ENCODE peak calls at places on chromosomes 2 and 18, in four cellular contexts. One of them, this sample, is unnamed. For H3K9me3, the result is how much of the 10 kb centered on the place peaks cover.

GRCh38 chr2:121828281-121828731 is 72.9 kb downstream of the TSN start:
- DNase-seq in H9: no peak
- DNase-seq in sigmoid colon: no peak
- DNase-seq in endothelial cell of umbilical vein: no peak
- DNase-seq in this sample: no peak

GRCh38 chr2:134247679-134248078 is 6.2 kb upstream of the MGAT5 start:
- DNase-seq in H9: no peak
- DNase-seq in sigmoid colon: no peak
- DNase-seq in endothelial cell of umbilical vein: no peak
- DNase-seq in this sample: no peak

GRCh38 chr18:46939337-46939963 is 22.0 kb downstream of the KATNAL2 start:
- DNase-seq in H9: no peak
- DNase-seq in sigmoid colon: no peak
- DNase-seq in endothelial cell of umbilical vein: no peak
- DNase-seq in this sample: no peak

GRCh38 chr2:142153601-142154000 is 22.8 kb upstream of the LRP1B start:
- DNase-seq in H9: no peak
- DNase-seq in sigmoid colon: no peak
- DNase-seq in endothelial cell of umbilical vein: no peak
- DNase-seq in this sample: no peak

GRCh38 chr2:60028819-60029218 is 524.6 kb downstream of the BCL11A start:
- DNase-seq in H9: no peak
- DNase-seq in sigmoid colon: no peak
- DNase-seq in endothelial cell of umbilical vein: no peak
- DNase-seq in this sample: no peak

GRCh38 chr18:54926593-54927297 is 32.5 kb downstream of the CCDC68 start:
- DNase-seq in H9: no peak
- DNase-seq in sigmoid colon: no peak
- DNase-seq in endothelial cell of umbilical vein: no peak
- DNase-seq in this sample: no peak

GRCh38 chr2:31137211-31138036 is 816 bp downstream of the GALNT14 start:
- DNase-seq in H9: peak
- DNase-seq in sigmoid colon: no peak
- DNase-seq in endothelial cell of umbilical vein: no peak
- DNase-seq in this sample: no peak

GRCh38 chr18:75441921-75442320 is 14.4 kb upstream of the SMIM21 start:
- DNase-seq in H9: no peak
- DNase-seq in sigmoid colon: no peak
- DNase-seq in endothelial cell of umbilical vein: no peak
- DNase-seq in this sample: no peak

GRCh38 chr2:16102287-16102975 is 162.1 kb downstream of the MYCN start:
- DNase-seq in H9: no peak
- DNase-seq in sigmoid colon: no peak
- DNase-seq in endothelial cell of umbilical vein: no peak
- DNase-seq in this sample: no peak

GRCh38 chr2:86336350-86337234 is 834 bp downstream of the REEP1 start:
- DNase-seq in H9: peak
- DNase-seq in sigmoid colon: no peak
- DNase-seq in endothelial cell of umbilical vein: no peak
- DNase-seq in this sample: no peak

GRCh38 chr2:186968277-186968676 is 119.3 kb upstream of the ZSWIM2 start:
- DNase-seq in H9: no peak
- DNase-seq in sigmoid colon: no peak
- DNase-seq in endothelial cell of umbilical vein: no peak
- DNase-seq in this sample: no peak

GRCh38 chr2:231457101-231457500 is 7.2 kb downstream of the NCL start:
- DNase-seq in H9: no peak
- DNase-seq in sigmoid colon: no peak
- DNase-seq in endothelial cell of umbilical vein: no peak
- DNase-seq in this sample: no peak

GRCh38 chr2:130241041-130241707 is 42.9 kb upstream of the TUBA3E start:
- DNase-seq in H9: no peak
- DNase-seq in sigmoid colon: no peak
- DNase-seq in endothelial cell of umbilical vein: peak
- DNase-seq in this sample: no peak

GRCh38 chr2:133240505-133241230 is 327.6 kb downstream of the NCKAP5 start:
- DNase-seq in H9: no peak
- DNase-seq in sigmoid colon: no peak
- DNase-seq in endothelial cell of umbilical vein: peak
- DNase-seq in this sample: no peak

GRCh38 chr2:134623796-134624195 is 95.0 kb downstream of the TMEM163 start:
- DNase-seq in H9: no peak
- DNase-seq in sigmoid colon: no peak
- DNase-seq in endothelial cell of umbilical vein: no peak
- DNase-seq in this sample: no peak

GRCh38 chr2:191582355-191582754 is 95.6 kb upstream of the NABP1 start:
- DNase-seq in H9: no peak
- DNase-seq in sigmoid colon: no peak
- DNase-seq in endothelial cell of umbilical vein: no peak
- DNase-seq in this sample: no peak

GRCh38 chr2:75580606-75581005 is 19.9 kb upstream of the EVA1A start:
- DNase-seq in H9: no peak
- DNase-seq in sigmoid colon: no peak
- DNase-seq in endothelial cell of umbilical vein: no peak
- DNase-seq in this sample: no peak

GRCh38 chr2:210086292-210086691 is 83.9 kb downstream of the RPE start:
- DNase-seq in H9: no peak
- DNase-seq in sigmoid colon: no peak
- DNase-seq in endothelial cell of umbilical vein: peak
- DNase-seq in this sample: no peak

GRCh38 chr2:215145611-215146010 is 7.2 kb upstream of the ABCA12 start:
- DNase-seq in H9: no peak
- DNase-seq in sigmoid colon: no peak
- DNase-seq in endothelial cell of umbilical vein: no peak
- DNase-seq in this sample: no peak

GRCh38 chr18:59414254-59414653 is 55.2 kb upstream of the LMAN1 start:
- DNase-seq in H9: no peak
- DNase-seq in sigmoid colon: no peak
- DNase-seq in endothelial cell of umbilical vein: no peak
- DNase-seq in this sample: no peak

GRCh38 chr2:32947484-32948143 is 861 bp downstream of the LTBP1 start:
- DNase-seq in H9: peak
- DNase-seq in sigmoid colon: peak
- DNase-seq in endothelial cell of umbilical vein: peak
- DNase-seq in this sample: peak

GRCh38 chr18:12722731-12723130 is 19.9 kb downstream of the PSMG2 start:
- DNase-seq in H9: no peak
- DNase-seq in sigmoid colon: no peak
- DNase-seq in endothelial cell of umbilical vein: no peak
- DNase-seq in this sample: no peak

GRCh38 chr2:24050041-24050655 is 607 bp downstream of the FKBP1B start:
- DNase-seq in H9: peak
- DNase-seq in sigmoid colon: peak
- DNase-seq in endothelial cell of umbilical vein: peak
- DNase-seq in this sample: peak

GRCh38 chr2:227280895-227281294 is 44.2 kb upstream of the MFF start:
- DNase-seq in H9: no peak
- DNase-seq in sigmoid colon: no peak
- DNase-seq in endothelial cell of umbilical vein: no peak
- DNase-seq in this sample: no peak

GRCh38 chr2:240435955-240436625 is 627 bp downstream of the GPC1 start:
- DNase-seq in H9: no peak
- DNase-seq in sigmoid colon: peak
- DNase-seq in endothelial cell of umbilical vein: peak
- DNase-seq in this sample: peak

GRCh38 chr2:24025264-24025663 is 15.4 kb downstream of the MFSD2B start:
- DNase-seq in H9: peak
- DNase-seq in sigmoid colon: no peak
- DNase-seq in endothelial cell of umbilical vein: no peak
- DNase-seq in this sample: no peak

GRCh38 chr2:133130548-133131246 is 437.6 kb downstream of the NCKAP5 start:
- DNase-seq in H9: no peak
- DNase-seq in sigmoid colon: no peak
- DNase-seq in endothelial cell of umbilical vein: no peak
- DNase-seq in this sample: no peak

GRCh38 chr2:111025288-111025687 is 95.4 kb upstream of the BCL2L11 start:
- DNase-seq in H9: no peak
- DNase-seq in sigmoid colon: no peak
- DNase-seq in endothelial cell of umbilical vein: no peak
- DNase-seq in this sample: no peak

GRCh38 chr18:35933982-35934381 is 38.5 kb upstream of the RMP24 start:
- DNase-seq in H9: no peak
- DNase-seq in sigmoid colon: no peak
- DNase-seq in endothelial cell of umbilical vein: no peak
- DNase-seq in this sample: no peak

GRCh38 chr18:9965711-9966624 is 52.2 kb downstream of the VAPA start:
- DNase-seq in H9: no peak
- DNase-seq in sigmoid colon: no peak
- DNase-seq in endothelial cell of umbilical vein: no peak
- DNase-seq in this sample: no peak

DNA sequence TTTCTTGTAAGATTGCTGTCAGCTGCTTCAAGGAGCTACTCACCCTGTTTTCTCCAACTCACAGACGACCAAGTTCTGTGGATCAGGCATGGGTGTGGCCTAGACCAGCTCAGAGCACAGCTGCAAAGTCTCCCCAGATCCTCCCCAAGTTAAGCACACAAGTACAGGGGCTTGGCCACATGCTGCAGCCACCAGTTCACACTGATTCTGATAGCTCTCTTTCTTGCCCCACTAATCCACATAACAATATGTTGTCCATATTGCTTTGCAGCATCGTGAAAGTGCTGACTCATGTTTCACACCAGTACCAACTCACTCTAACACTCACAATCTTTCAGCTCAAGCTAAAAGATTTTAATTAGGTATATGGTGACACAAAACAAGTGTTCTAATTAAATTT is 437.0 kb downstream of the PARD3B start:
- DNase-seq in H9: peak
- DNase-seq in sigmoid colon: no peak
- DNase-seq in endothelial cell of umbilical vein: no peak
- DNase-seq in this sample: no peak
- H3K9me3 ChIP-seq in H9: under half
- H3K9me3 ChIP-seq in sigmoid colon: under half
- H3K9me3 ChIP-seq in endothelial cell of umbilical vein: under half
- H3K9me3 ChIP-seq in this sample: under half

GRCh38 chr2:146874260-146874658 is 970.6 kb upstream of the ACVR2A start:
- DNase-seq in H9: no peak
- DNase-seq in sigmoid colon: no peak
- DNase-seq in endothelial cell of umbilical vein: peak
- DNase-seq in this sample: no peak
- TF ChIP-seq CTCF in H9: no peak
- TF ChIP-seq CTCF in sigmoid colon: no peak
- TF ChIP-seq CTCF in endothelial cell of umbilical vein: no peak
- TF ChIP-seq CTCF in this sample: no peak

GRCh38 chr18:79935098-79935480 is 16.4 kb downstream of the SLC66A2 start:
- DNase-seq in H9: peak
- DNase-seq in sigmoid colon: peak
- DNase-seq in endothelial cell of umbilical vein: no peak
- DNase-seq in this sample: peak
- H3K9me3 ChIP-seq in H9: under half
- H3K9me3 ChIP-seq in sigmoid colon: under half
- H3K9me3 ChIP-seq in endothelial cell of umbilical vein: under half
- H3K9me3 ChIP-seq in this sample: under half

DNA sequence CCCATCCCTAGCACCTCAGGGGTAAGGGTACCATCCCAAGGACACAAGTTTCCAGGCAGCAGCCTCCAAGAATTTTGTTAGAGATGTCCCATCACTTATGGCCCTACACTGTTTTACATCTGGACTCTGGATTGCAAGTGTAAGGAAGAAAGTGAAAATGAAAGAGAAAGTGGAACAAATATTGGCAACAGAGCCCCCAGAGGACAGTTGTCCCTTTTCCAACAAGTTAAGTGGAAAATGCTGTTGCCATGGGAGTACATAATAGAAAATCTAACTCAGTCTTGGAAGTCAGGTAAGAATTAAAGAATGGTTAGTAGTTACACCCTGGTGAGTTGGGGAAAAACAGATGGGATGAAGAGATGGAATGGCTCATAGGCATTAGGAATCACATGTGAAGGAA is 50.6 kb downstream of the TTC21B start:
- DNase-seq in H9: no peak
- DNase-seq in sigmoid colon: no peak
- DNase-seq in endothelial cell of umbilical vein: peak
- DNase-seq in this sample: no peak
- TF ChIP-seq CTCF in H9: no peak
- TF ChIP-seq CTCF in sigmoid colon: no peak
- TF ChIP-seq CTCF in endothelial cell of umbilical vein: no peak
- TF ChIP-seq CTCF in this sample: no peak

DNA sequence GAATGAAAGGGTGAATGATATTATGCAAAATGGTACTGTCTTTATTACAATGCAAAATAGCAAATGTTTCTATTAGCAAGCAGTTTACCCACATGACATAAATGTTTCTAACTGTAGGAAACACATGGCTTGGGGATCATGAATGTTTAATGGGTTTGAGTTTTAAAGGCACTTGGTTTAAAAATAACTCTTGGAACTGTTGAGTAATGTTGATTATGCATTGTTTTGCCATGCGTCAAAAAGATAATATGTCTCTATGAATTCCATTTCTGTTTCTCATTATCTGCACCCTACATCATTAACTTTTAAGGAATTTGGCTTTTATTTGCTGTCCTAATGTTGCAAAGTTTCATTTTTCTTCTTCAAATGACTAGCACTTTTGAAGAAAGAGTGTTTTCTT is 1355.5 kb downstream of the SUCLG1 start:
- DNase-seq in H9: no peak
- DNase-seq in sigmoid colon: no peak
- DNase-seq in endothelial cell of umbilical vein: peak
- DNase-seq in this sample: no peak
- H3K9me3 ChIP-seq in H9: under half
- H3K9me3 ChIP-seq in sigmoid colon: under half
- H3K9me3 ChIP-seq in endothelial cell of umbilical vein: under half
- H3K9me3 ChIP-seq in this sample: under half

DNA sequence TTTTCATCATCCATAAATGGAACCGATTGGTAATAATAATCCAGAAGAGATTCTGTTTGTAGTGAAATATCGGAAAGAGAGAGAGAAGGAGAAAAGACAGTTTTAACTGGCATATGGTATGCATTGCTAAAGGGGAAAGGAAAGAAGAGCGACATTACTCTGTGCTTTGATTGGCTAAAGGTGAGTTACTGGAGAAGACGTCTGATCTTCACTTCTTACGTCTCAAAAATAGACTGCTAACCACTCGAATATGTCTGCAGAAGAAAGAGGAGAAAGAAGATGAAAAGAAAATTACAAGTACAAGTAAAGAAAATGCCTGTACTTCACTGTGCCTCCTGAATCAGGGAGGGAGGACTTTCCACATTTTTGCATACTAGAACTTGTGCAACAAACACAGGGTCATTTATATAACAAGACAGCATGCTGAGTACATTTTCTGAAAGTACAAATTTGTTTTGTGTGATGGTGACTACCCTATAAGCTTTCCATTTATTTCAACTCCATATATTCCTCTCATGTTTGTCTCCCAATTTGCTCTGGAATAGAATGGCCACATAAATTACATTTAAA is 787.2 kb downstream of the RNF144A start:
- DNase-seq in H9: no peak
- DNase-seq in sigmoid colon: no peak
- DNase-seq in endothelial cell of umbilical vein: no peak
- DNase-seq in this sample: no peak
- TF ChIP-seq CTCF in H9: no peak
- TF ChIP-seq CTCF in sigmoid colon: no peak
- TF ChIP-seq CTCF in endothelial cell of umbilical vein: no peak
- TF ChIP-seq CTCF in this sample: no peak